ENCODE peak calls at places on chromosomes 16 and 17, in eight cellular contexts. W is AG04449, T is brain microvascular endothelial cell, V is dorsolateral prefrontal cortex, Y is choroid plexus epithelial cell, L is endodermal cell, Q is BJ, X is prostate gland. J is an unnamed sample.

GRCh38 chr17:47188799-47189731 is at the start of gene CDC27:
- DNase-seq in W (peak; percentile 82), T (peak; percentile 98), V (peak; percentile 96), Y (peak; percentile 99), L (peak; percentile 100), Q (peak; percentile 83), X (peak; percentile 99), J (peak; percentile 95)

GRCh38 chr16:15689290-15689689 is 39.2 kb downstream of the NDE1 start:
- DNase-seq in W (no peak), T (peak; percentile 24), V (no peak), Y (no peak), L (no peak), Q (no peak), X (no peak), J (peak; percentile 55)

GRCh38 chr16:77289331-77289809 is 90.2 kb downstream of the SYCE1L start:
- DNase-seq in W (no peak), T (peak; percentile 70), V (no peak), Y (peak; percentile 67), L (no peak), Q (no peak), X (no peak), J (peak; percentile 22)

GRCh38 chr16:22372882-22373661 is 1.3 kb downstream of the CDR2 start:
- DNase-seq in W (no peak), T (no peak), V (no peak), Y (no peak), L (no peak), Q (no peak), X (no peak), J (peak; percentile 41)

GRCh38 chr16:12907670-12908233 is 6.4 kb downstream of the SHISA9 start:
- DNase-seq in W (no peak), T (no peak), V (no peak), Y (no peak), L (peak; percentile 80), Q (no peak), X (no peak), J (no peak)

GRCh38 chr16:154223-155030 is 2.0 kb downstream of the HBZ start:
- DNase-seq in W (no peak), T (peak; percentile 12), V (no peak), Y (peak; percentile 41), L (peak; percentile 78), Q (no peak), X (no peak), J (peak; percentile 85)

GRCh38 chr17:66310528-66311148 is 8.2 kb downstream of the PRKCA start:
- DNase-seq in W (no peak), T (no peak), V (no peak), Y (no peak), L (peak; percentile 82), Q (no peak), X (no peak), J (no peak)

GRCh38 chr17:78358538-78359215 is 1.2 kb downstream of the SOCS3 start:
- DNase-seq in W (no peak), T (no peak), V (no peak), Y (peak; percentile 82), L (peak; percentile 81), Q (no peak), X (no peak), J (peak; percentile 61)

GRCh38 chr17:17180741-17181525 is 25.2 kb downstream of the PLD6 start:
- DNase-seq in W (no peak), T (no peak), V (no peak), Y (no peak), L (no peak), Q (no peak), X (no peak), J (peak; percentile 46)

GRCh38 chr17:48037924-48038323 is 327 bp upstream of the COPZ2 start:
- DNase-seq in W (no peak), T (no peak), V (no peak), Y (no peak), L (peak; percentile 75), Q (no peak), X (no peak), J (peak; percentile 79)

GRCh38 chr17:78325076-78325712 is 34.7 kb downstream of the SOCS3 start:
- DNase-seq in W (no peak), T (peak; percentile 60), V (no peak), Y (peak; percentile 74), L (peak; percentile 78), Q (no peak), X (no peak), J (peak; percentile 90)

GRCh38 chr17:40560592-40561293 is 4.5 kb downstream of the CCR7 start:
- DNase-seq in W (no peak), T (peak; percentile 89), V (peak; percentile 6), Y (peak; percentile 95), L (no peak), Q (no peak), X (no peak), J (peak; percentile 95)

DNA sequence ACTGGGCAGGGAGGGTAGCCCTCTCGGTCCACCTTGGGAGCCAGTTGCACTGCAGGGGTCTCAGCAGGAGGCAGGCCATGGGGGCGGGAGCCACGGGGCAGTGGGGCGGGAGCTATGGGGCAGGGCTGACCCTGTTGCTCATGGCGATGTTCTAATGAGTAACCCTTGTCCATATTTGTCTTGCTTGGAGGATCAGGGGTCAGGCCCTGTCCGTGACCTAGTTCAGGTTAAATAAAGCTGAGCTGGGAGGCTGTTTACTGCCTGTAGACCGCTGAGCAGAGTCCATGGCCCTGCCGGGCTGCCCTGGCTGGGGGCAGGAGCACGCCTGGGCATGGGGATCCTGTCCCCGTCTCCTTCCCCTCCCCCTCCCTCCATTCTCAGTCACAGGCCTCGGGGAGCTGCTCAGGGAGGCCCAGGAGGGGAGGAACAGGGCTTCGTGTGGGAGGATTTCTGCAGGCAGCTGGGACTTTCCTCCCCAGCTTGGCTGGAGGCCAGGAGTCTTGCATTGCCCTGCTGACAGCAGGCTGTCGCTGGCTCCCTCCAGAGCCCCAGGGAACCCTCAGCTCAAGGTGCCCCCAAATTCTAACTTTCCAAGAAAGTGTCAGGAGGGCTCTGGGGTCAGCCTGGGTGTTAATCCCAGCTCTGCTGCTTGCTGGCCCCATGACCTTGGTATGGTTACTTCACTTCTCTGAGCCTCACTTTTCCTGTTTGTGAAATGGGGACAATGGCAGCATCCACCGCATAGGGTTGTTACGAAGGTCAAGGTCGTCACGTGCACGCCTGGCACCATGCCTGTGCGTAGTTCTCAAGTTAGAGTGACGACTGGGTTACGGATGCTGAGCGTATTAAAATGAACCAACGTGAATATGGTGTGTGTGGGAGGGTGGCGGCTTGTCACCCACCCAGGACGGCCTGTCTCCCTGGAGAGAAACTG is 6.1 kb upstream of the SERPINF2 start:
- DNase-seq in W (peak; percentile 40), T (peak; percentile 77), V (peak; percentile 53), Y (peak; percentile 93), L (no peak), Q (no peak), X (no peak), J (peak; percentile 97)
- H3K4me3 ChIP-seq in W (no peak overlapping the region), T (no peak overlapping the region), V (no peak overlapping the region), Y (no peak overlapping the region), L (no peak overlapping the region), Q (no peak overlapping the region), X (no peak overlapping the region), J (no peak overlapping the region)

DNA sequence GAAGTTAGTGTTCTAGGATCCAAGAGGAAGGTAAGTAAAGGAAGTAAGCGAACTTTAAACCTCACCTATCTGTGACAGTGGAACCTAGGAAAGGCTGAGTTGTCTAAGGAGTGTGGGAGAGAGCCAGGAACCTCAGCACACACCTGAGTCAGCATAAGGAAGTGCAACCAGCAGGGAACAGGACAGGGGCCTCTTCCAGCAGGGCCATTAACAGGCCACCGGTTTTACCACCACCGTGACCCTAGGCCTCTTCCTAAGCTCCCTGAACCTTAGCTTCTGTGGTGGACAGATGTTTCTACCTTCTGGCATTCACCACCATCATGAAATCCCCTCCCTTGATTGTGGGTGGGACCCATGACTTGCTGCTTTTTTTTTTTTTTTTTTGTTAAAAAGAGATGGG is 26.7 kb upstream of the GPATCH8 start:
- DNase-seq in W (no peak), T (no peak), V (no peak), Y (no peak), L (peak; percentile 61), Q (no peak), X (no peak), J (no peak)
- TF ChIP-seq CTCF in W (no peak), T (no peak), V (no peak), Y (no peak), L (no peak), Q (no peak), X (no peak), J (no peak)

DNA sequence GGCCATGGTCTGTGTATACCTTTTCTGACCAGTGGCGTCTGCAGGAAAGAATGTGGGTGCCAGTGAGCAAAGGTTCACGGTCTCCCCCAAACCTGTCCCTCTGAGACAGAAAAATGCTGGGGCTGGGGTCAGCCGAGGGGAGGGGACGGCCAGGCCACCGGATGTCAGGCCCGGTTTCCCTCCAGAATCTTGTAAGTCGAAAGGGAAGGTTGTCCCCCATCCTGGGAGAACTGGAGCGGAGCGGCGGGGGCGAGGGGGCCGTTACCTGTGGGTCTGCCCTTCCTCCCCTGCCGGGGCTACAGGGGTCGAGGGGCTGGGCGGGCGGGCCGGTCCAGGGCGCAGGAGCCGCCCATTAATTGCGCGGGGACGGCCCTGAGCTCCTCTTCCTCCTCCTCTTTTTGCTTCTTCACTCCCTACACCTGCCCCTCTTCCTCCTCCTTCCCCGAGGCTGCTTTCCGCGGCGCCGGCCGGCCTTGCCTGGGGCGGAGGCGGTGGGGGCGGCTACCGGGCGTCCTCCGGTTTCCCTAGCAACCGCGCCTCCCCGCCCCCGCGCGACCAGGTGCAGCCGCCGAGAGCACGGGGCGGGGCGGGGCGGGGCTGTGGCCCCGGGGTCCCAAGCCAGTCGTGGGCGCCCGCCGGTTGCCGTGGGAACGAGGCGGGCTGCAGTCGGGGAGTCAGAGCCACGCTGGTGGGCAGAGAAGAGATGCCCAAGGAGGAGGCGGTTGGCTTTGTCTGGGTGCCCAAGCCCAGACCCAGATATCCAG is at the start of gene MARCHF10:
- DNase-seq in W (no peak), T (no peak), V (no peak), Y (no peak), L (peak; percentile 88), Q (no peak), X (no peak), J (peak; percentile 78)
- H3K4me3 ChIP-seq in W (no peak within 1 kb of the TSS), T (peak within 1 kb of the TSS; percentile 43), V (peak within 1 kb of the TSS; percentile 42), Y (peak within 1 kb of the TSS; percentile 53), L (no peak within 1 kb of the TSS), Q (peak within 1 kb of the TSS; percentile 12), X (peak within 1 kb of the TSS; percentile 29), J (peak within 1 kb of the TSS; percentile 59)

GRCh38 chr17:77086433-77087010 is 54.2 kb upstream of the SEC14L1 start:
- DNase-seq in W (no peak), T (peak; percentile 79), V (peak; percentile 90), Y (peak; percentile 84), L (peak; percentile 100), Q (no peak), X (peak; percentile 88), J (peak; percentile 86)

GRCh38 chr17:77088455-77089117 is 52.2 kb upstream of the SEC14L1 start:
- DNase-seq in W (peak; percentile 81), T (peak; percentile 96), V (peak; percentile 97), Y (peak; percentile 98), L (peak; percentile 99), Q (peak; percentile 89), X (peak; percentile 85), J (peak; percentile 98)

GRCh38 chr17:77085916-77086432 is 54.8 kb upstream of the SEC14L1 start:
- DNase-seq in W (no peak), T (no peak), V (no peak), Y (no peak), L (no peak), Q (no peak), X (no peak), J (no peak)

GRCh38 chr17:77087650-77088454 is 52.9 kb upstream of the SEC14L1 start:
- DNase-seq in W (no peak), T (no peak), V (no peak), Y (no peak), L (no peak), Q (no peak), X (no peak), J (no peak)

DNA sequence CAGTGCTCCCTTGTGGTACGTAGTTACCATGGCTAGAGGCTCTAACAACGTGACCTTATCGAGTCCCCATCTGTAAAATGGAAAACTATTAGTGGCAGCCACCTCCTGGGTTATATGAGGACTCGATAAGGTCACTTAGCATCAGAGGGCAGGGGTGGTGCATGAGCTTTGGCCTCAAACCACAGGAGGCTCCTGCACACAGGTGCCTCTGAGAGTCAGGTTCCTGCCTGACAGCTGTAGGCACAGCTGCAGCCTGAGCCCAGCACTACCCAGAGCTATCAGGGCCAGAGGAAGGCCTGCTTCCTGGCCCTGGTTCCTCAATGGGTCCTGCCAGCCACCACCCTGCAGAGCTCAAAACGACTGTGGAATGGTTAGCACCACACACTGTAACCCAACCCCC is 57.2 kb upstream of the SEC14L1 start:
- DNase-seq in W (no peak), T (no peak), V (no peak), Y (no peak), L (no peak), Q (no peak), X (no peak), J (no peak)
- TF ChIP-seq CTCF in W (no peak), T (no peak), V (no peak), Y (no peak), L (no peak), Q (no peak), X (no peak), J (no peak)

J was measured in osteoblast.